ENCODE peak calls at places on chromosomes 1 and 21, in seven cellular contexts. R, T, L, F, I, B and M are unnamed samples.

GRCh38 chr1:60867782-60868181 is 214.6 kb upstream of the NFIA start:
- DNase-seq in R (no peak), T (no peak), L (no peak), F (no peak), I (no peak), B (no peak), M (no peak)

GRCh38 chr1:69244211-69244610 is 323.5 kb upstream of the LRRC7 start:
- DNase-seq in R (peak; percentile 45), T (no peak), L (no peak), F (no peak), I (no peak), B (no peak), M (no peak)

GRCh38 chr1:155022927-155023236 is 10.7 kb downstream of the DCST2 start:
- DNase-seq in R (no peak), T (no peak), L (no peak), F (no peak), I (no peak), B (no peak), M (no peak)

GRCh38 chr1:116494745-116495144 is 76.1 kb downstream of the CD58 start:
- DNase-seq in R (no peak), T (no peak), L (no peak), F (no peak), I (no peak), B (no peak), M (no peak)

GRCh38 chr1:159600894-159601293 is 13.3 kb downstream of the APCS start:
- DNase-seq in R (no peak), T (no peak), L (no peak), F (peak; percentile 25), I (no peak), B (no peak), M (peak; percentile 15)

GRCh38 chr1:89631756-89632155 is 1.2 kb upstream of the LRRC8C start:
- DNase-seq in R (no peak), T (no peak), L (no peak), F (no peak), I (no peak), B (no peak), M (no peak)

GRCh38 chr1:225881081-225882007 is 836 bp downstream of the TMEM63A start:
- DNase-seq in R (no peak), T (no peak), L (peak; percentile 80), F (no peak), I (peak; percentile 67), B (peak; percentile 60), M (peak; percentile 60)

GRCh38 chr1:52549267-52549666 is 3.6 kb downstream of the TUT4 start:
- DNase-seq in R (no peak), T (no peak), L (no peak), F (no peak), I (no peak), B (no peak), M (no peak)

GRCh38 chr21:36126621-36127110 is 8.2 kb upstream of the CBR3 start:
- DNase-seq in R (no peak), T (no peak), L (no peak), F (no peak), I (no peak), B (no peak), M (no peak)

GRCh38 chr21:41170442-41170841 is 2.5 kb downstream of the BACE2 start:
- DNase-seq in R (no peak), T (no peak), L (no peak), F (peak; percentile 28), I (peak; percentile 55), B (no peak), M (peak; percentile 51)

GRCh38 chr1:24384251-24385090 is 29.1 kb downstream of the STPG1 start:
- DNase-seq in R (no peak), T (no peak), L (no peak), F (peak; percentile 91), I (peak; percentile 66), B (peak; percentile 43), M (peak; percentile 80)

GRCh38 chr1:31633117-31633516 is 11.6 kb downstream of the PEF1 start:
- DNase-seq in R (no peak), T (no peak), L (no peak), F (peak; percentile 28), I (no peak), B (no peak), M (peak; percentile 25)

GRCh38 chr1:22350987-22351756 is 100.5 kb upstream of the ZBTB40 start:
- DNase-seq in R (no peak), T (no peak), L (no peak), F (no peak), I (no peak), B (no peak), M (no peak)